ENCODE peak calls at places on chromosome 2, in five cellular contexts. H is brain microvascular endothelial cell, A is iris pigment epithelial cell, U is ELR, L is NCI-H2171 treated with DMSO at 0.1 percent for 48 hours. R is an unnamed sample.

GRCh38 chr2:241064008-241064801 is 37.9 kb downstream of the MTERF4 start:
- DNase-seq in U (no peak), H (no peak), L (peak; percentile 21), A (no peak), R (peak; percentile 37)

GRCh38 chr2:137924019-137924418 is 40.3 kb upstream of the HNMT start:
- DNase-seq in U (no peak), A (peak; percentile 18), H (no peak), L (no peak), R (no peak)

GRCh38 chr2:121617042-121617599 is 32.1 kb downstream of the CLASP1 start:
- DNase-seq in H (no peak), A (no peak), L (no peak), U (no peak), R (no peak)

GRCh38 chr2:209471037-209471436 is 47.2 kb downstream of the MAP2 start:
- DNase-seq in A (peak; percentile 85), L (no peak), H (peak; percentile 18), U (peak; percentile 54), R (no peak)

GRCh38 chr2:230447036-230447435 is 31.0 kb downstream of the SP100 start:
- DNase-seq in L (no peak), H (no peak), A (no peak), U (no peak), R (no peak)

GRCh38 chr2:96320326-96321229 is 4.5 kb upstream of the ITPRIPL1 start:
- DNase-seq in A (no peak), U (peak; percentile 59), L (no peak), H (no peak), R (no peak)

GRCh38 chr2:45867349-45867748 is 215.9 kb downstream of the PRKCE start:
- DNase-seq in H (no peak), A (no peak), U (no peak), L (no peak), R (no peak)

GRCh38 chr2:86338778-86339295 is 1.4 kb upstream of the REEP1 start:
- DNase-seq in L (no peak), U (no peak), H (no peak), A (no peak), R (no peak)

R was measured in activated B cell treated with CpG ODN at 0.5 μM for 24 hours.